ENCODE peak calls at places on chromosome 10, in four cellular contexts. H is amygdala; U is stromal cell of bone marrow; S is stimulated activated CD8-positive, alpha-beta memory T cell treated with anti-CD3 and anti-CD28 coated beads, Interleukin-4, amount 100 ng/mL, for 1 hour. R is an unnamed sample.
A peak's percentile ranks its signal among the peaks of the same experiment; 100 is the strongest.

GRCh38 chr10:27240891-27241639 is 468 bp upstream of the ACBD5 start:
- DNase-seq in H (peak; percentile 57), U (no peak), S (no peak), R (peak; percentile 67)

GRCh38 chr10:51892965-51893658 is 193.7 kb upstream of the CSTF2T start:
- DNase-seq in H (no peak), U (no peak), S (no peak), R (peak; percentile 19)

GRCh38 chr10:124655191-124656112 is 88.7 kb downstream of the FAM53B start:
- DNase-seq in H (no peak), U (no peak), S (no peak), R (no peak)

GRCh38 chr10:16960573-16960972 is 143.3 kb upstream of the RSU1 start:
- DNase-seq in H (no peak), U (no peak), S (no peak), R (no peak)

GRCh38 chr10:59212399-59212798 is 36.0 kb downstream of the PHYHIPL start:
- DNase-seq in H (no peak), U (no peak), S (no peak), R (no peak)

GRCh38 chr10:75297021-75297599 is 61.4 kb upstream of the COMTD1 start:
- DNase-seq in H (no peak), U (no peak), S (no peak), R (no peak)

GRCh38 chr10:127978481-127978880 is 71.6 kb downstream of the PTPRE start:
- DNase-seq in H (no peak), U (no peak), S (no peak), R (no peak)

GRCh38 chr10:97673736-97674525 is 13.1 kb downstream of the AVPI1 start:
- DNase-seq in H (peak; percentile 8), U (peak; percentile 45), S (no peak), R (no peak)

GRCh38 chr10:98028168-98028770 is 2.2 kb downstream of the CRTAC1 start:
- DNase-seq in H (peak; percentile 67), U (no peak), S (peak; percentile 15), R (peak; percentile 92)